ENCODE peak calls at places on chromosomes 4 and X, in six cellular contexts. U is GM12865; S is CD8-positive, alpha-beta T cell; X is fibroblast of mammary gland; T is HL-60; J is fibroblast of lung. R is an unnamed sample.

GRCh38 chrX:21764043-21764442 is 6.1 kb upstream of the SMPX start:
- DNase-seq in S (no peak), T (no peak), X (no peak), J (no peak), U (no peak), R (no peak)

GRCh38 chr4:108743021-108743420 is 19.8 kb downstream of the ETNPPL start:
- DNase-seq in T (no peak), J (no peak), S (no peak), X (no peak), U (no peak), R (no peak)

GRCh38 chr4:38503689-38504395 is 160.2 kb upstream of the KLF3 start:
- DNase-seq in T (no peak), U (peak), X (no peak), J (no peak), S (no peak), R (no peak)

GRCh38 chr4:1174941-1175634 is 2.7 kb upstream of the SPON2 start:
- DNase-seq in S (no peak), J (no peak), U (no peak), X (no peak), T (no peak), R (no peak)

GRCh38 chr4:81724925-81725329 is 253.2 kb upstream of the RASGEF1B start:
- DNase-seq in S (no peak), X (peak), T (no peak), J (peak), U (peak), R (no peak)

GRCh38 chrX:55187281-55187680 is 32.9 kb upstream of the PAGE5 start:
- DNase-seq in J (no peak), U (no peak), T (no peak), X (no peak), S (no peak), R (no peak)

GRCh38 chrX:50088645-50089044 is 112.2 kb downstream of the AKAP4 start:
- DNase-seq in S (no peak), X (no peak), T (no peak), U (no peak), J (no peak), R (no peak)

GRCh38 chr4:80311130-80311529 is 24.4 kb upstream of the CFAP299 start:
- DNase-seq in T (no peak), U (no peak), S (no peak), J (no peak), X (no peak), R (no peak)

GRCh38 chr4:109302366-109303140 is at the start of gene COL25A1:
- DNase-seq in J (peak), T (no peak), S (no peak), X (peak), U (peak), R (peak)

GRCh38 chr4:104462647-104463046 is 32.0 kb downstream of the CXXC4 start:
- DNase-seq in J (no peak), X (no peak), T (no peak), U (no peak), S (no peak), R (no peak)

GRCh38 chr4:8817081-8817812 is 54.4 kb downstream of the HMX1 start:
- DNase-seq in S (no peak), U (no peak), T (no peak), J (no peak), X (no peak), R (no peak)

GRCh38 chr4:21593268-21594002 is 355.1 kb downstream of the KCNIP4 start:
- DNase-seq in S (no peak), T (no peak), J (no peak), U (no peak), X (peak), R (no peak)

GRCh38 chr4:82469776-82470345 is 39.5 kb downstream of the ENOPH1 start:
- DNase-seq in J (peak), S (no peak), U (no peak), X (peak), T (no peak), R (peak)

GRCh38 chrX:108000751-108001150 is 18.6 kb upstream of the TEX13B start:
- DNase-seq in T (no peak), S (no peak), J (peak), U (no peak), X (peak), R (peak)

GRCh38 chrX:107996124-107996523 is 14.0 kb upstream of the TEX13B start:
- DNase-seq in T (no peak), U (no peak), S (no peak), J (no peak), X (no peak), R (no peak)

GRCh38 chrX:108001218-108001814 is 19.1 kb upstream of the TEX13B start:
- DNase-seq in S (no peak), X (peak), J (peak), T (peak), U (peak), R (peak)
- TF ChIP-seq CTCF in S (peak), X (peak), J (peak), T (peak), U (peak), R (peak)

DNA sequence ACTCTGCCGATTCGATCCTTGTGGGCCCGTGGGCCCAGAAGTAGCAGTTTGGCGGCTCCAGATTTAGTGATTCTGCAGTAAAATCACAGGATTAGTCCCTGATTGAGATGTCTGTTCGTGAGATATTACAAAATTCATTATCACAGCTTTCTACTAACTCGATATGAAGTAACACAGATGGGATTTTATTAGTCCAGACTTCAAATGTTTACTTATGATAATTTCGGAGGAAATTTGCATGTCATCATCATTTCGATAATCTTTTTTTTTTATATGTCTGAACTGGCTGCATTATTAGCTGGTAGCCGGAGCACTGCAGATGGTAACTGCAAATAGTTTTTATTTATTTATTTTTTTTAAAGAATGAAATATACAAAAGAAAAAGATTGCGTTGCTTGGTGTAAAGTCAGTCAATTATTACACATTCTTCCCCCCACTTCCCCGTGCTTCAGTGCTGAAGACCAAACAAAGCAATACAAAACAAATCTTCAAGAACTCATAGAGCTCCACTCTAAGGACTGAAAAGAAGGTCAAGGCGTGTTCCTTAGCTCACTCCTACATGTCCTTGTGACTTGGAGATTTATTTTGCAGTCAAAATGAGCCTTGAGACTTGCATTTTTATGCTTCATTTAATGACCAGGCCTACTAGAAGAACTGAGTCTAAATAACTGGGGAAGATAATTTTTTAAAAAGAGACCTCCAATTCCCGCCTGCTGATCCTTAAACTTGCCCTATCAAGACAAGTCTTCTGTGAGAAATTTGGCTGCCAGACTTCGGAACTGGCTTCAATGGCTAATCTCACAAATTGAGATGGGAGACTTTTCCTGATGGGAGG is 11.7 kb upstream of the PITX2 start:
- DNase-seq in T (no peak), U (no peak), X (no peak), J (no peak), S (no peak), R (no peak)
- H3K4me3 ChIP-seq in T (no peak), U (no peak), X (no peak), J (no peak), S (no peak), R (no peak)

DNA sequence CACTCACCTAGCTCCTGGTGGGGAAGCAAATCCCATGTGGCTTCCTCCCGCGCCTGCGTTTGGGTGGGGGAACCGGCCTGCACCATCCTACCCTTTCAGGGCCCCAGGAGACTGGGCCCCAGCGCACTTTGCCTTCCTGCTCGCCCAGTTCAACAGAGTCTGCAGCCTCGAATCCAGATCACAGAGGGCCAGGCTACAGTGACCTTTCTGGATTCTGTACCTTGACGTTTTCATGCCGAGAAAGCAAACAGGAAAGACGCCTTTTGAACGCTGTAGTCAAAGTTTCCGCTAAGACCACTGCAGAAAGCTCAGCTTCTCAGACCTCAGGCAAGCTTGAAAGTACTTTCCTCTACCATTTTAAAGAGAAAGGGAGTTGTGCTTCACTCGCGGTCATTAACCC is 7.4 kb upstream of the BEND2 start:
- DNase-seq in J (no peak), T (no peak), X (no peak), S (no peak), U (no peak), R (no peak)
- TF ChIP-seq CTCF in J (no peak), T (no peak), X (no peak), S (no peak), U (no peak), R (no peak)

GRCh38 chrX:131821945-131822622 is 201.0 kb upstream of the STK26 start:
- DNase-seq in J (no peak), T (peak), S (no peak), U (peak), X (peak), R (peak)
- H3K4me3 ChIP-seq in J (peak), T (no peak), S (no peak), U (no peak), X (peak), R (peak)

DNA sequence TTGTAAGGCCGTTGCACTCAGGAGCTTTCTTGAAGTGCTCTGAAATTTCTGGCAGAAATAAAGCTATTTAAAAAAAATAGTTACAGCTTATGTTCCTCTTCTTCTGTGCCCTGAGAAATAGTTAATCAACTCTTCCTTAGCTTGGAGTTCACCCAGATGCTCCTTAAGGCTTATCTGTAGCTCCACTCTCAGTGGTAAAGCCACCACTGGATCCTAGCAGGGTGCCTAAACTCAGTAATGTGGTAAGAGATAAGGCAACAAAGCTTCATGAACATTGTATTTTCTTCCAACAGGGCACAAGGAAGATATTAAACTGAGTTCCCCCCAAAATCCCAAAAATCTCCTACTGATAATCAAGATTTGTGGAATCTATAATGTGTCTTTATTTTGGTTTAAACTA is 299.5 kb downstream of the MAPK10 start:
- DNase-seq in X (no peak), U (no peak), S (no peak), T (no peak), J (no peak), R (no peak)
- TF ChIP-seq CTCF in X (no peak), U (no peak), S (no peak), T (no peak), J (no peak), R (no peak)

GRCh38 chr4:2790583-2791517 is 2.0 kb upstream of the SH3BP2 start:
- DNase-seq in U (peak), S (no peak), T (peak), J (no peak), X (no peak), R (no peak)

GRCh38 chr4:2793578-2793919 is 664 bp downstream of the SH3BP2 start:
- DNase-seq in U (peak), S (no peak), J (peak), T (peak), X (peak), R (peak)

GRCh38 chr4:2791518-2792395 is 1.1 kb upstream of the SH3BP2 start:
- DNase-seq in S (no peak), X (no peak), J (no peak), T (no peak), U (peak), R (no peak)

GRCh38 chr4:2792711-2793577 is at the start of gene SH3BP2:
- DNase-seq in U (peak), S (no peak), T (peak), J (peak), X (no peak), R (peak)

GRCh38 chr4:2792396-2792710 is 532 bp upstream of the SH3BP2 start:
- DNase-seq in U (no peak), T (no peak), J (no peak), X (no peak), S (no peak), R (no peak)
- H3K4me3 ChIP-seq in U (no peak), T (no peak), J (no peak), X (no peak), S (no peak), R (no peak)

GRCh38 chr4:77156912-77157858 is at the start of gene CCNG2:
- DNase-seq in U (peak), X (peak), S (peak), T (peak), J (peak), R (peak)

GRCh38 chr4:77156533-77156911 is 485 bp upstream of the CCNG2 start:
- DNase-seq in U (peak), J (peak), S (peak), T (peak), X (peak), R (peak)

GRCh38 chr4:77158487-77158861 is 1.5 kb downstream of the CCNG2 start:
- DNase-seq in X (peak), J (no peak), S (no peak), T (no peak), U (no peak), R (peak)

GRCh38 chr4:77159798-77160197 is 2.8 kb downstream of the CCNG2 start:
- DNase-seq in J (no peak), T (no peak), X (no peak), S (no peak), U (no peak), R (no peak)

GRCh38 chr4:77157859-77158486 is 966 bp downstream of the CCNG2 start:
- DNase-seq in S (peak), U (peak), J (peak), T (peak), X (peak), R (peak)
- TF ChIP-seq CTCF in S (no peak), U (no peak), J (no peak), T (no peak), X (no peak), R (no peak)

GRCh38 chr4:52051213-52051614 is at the start of gene SPATA18:
- DNase-seq in J (no peak), T (no peak), S (no peak), X (peak), U (peak), R (no peak)
- H3K4me3 ChIP-seq in J (peak), T (peak), S (peak), X (peak), U (peak), R (peak)

R was measured in fibroblast of the aortic adventitia.